ENCODE peak calls at places on chromosomes 13 and 19, in seven cellular contexts. B is left ventricle myocardium inferior, X is PC-3, J is H9, W is AG04450, E is epithelial cell of prostate, C is cardiac muscle cell. I is an unnamed sample.

GRCh38 chr13:44920013-44920412 is 69.3 kb downstream of the NUFIP1 start:
- DNase-seq in C (no peak), B (no peak), J (no peak), W (no peak), E (no peak), X (no peak), I (no peak)

GRCh38 chr13:38781539-38781938 is 94.7 kb downstream of the FREM2 start:
- DNase-seq in E (no peak), B (no peak), W (no peak), X (no peak), J (no peak), C (no peak), I (no peak)

GRCh38 chr13:111973186-111974064 is 93.5 kb upstream of the SOX1 start:
- DNase-seq in E (no peak), J (no peak), C (peak), X (no peak), W (no peak), B (no peak), I (no peak)

GRCh38 chr13:106818971-106819370 is 251.0 kb upstream of the ARGLU1 start:
- DNase-seq in W (no peak), B (no peak), J (no peak), E (no peak), C (no peak), X (no peak), I (no peak)

GRCh38 chr19:9018163-9018875 is 8.1 kb upstream of the MUC16 start:
- DNase-seq in E (no peak), J (no peak), W (no peak), B (no peak), X (peak), C (no peak), I (no peak)

GRCh38 chr13:37886879-37887278 is 17.3 kb upstream of the TRPC4 start:
- DNase-seq in B (no peak), J (no peak), X (no peak), C (no peak), E (no peak), W (no peak), I (no peak)

GRCh38 chr19:48777720-48778119 is 22.4 kb downstream of the FGF21 start:
- DNase-seq in E (no peak), B (no peak), C (no peak), J (peak), W (no peak), X (no peak), I (no peak)

GRCh38 chr19:51702754-51703654 is 9.9 kb downstream of the SPACA6 start:
- DNase-seq in C (no peak), J (peak), B (no peak), E (no peak), W (no peak), X (no peak), I (peak)

GRCh38 chr19:40565355-40565754 is 11.3 kb upstream of the SHKBP1 start:
- DNase-seq in E (no peak), B (no peak), C (no peak), J (no peak), X (no peak), W (no peak), I (no peak)

GRCh38 chr13:73334459-73334858 is 275.7 kb downstream of the KLF5 start:
- DNase-seq in W (no peak), X (peak), J (no peak), B (no peak), E (peak), C (no peak), I (no peak)

GRCh38 chr19:40578442-40578908 is 1.8 kb downstream of the SHKBP1 start:
- DNase-seq in W (no peak), C (no peak), B (no peak), J (peak), X (peak), E (no peak), I (no peak)

GRCh38 chr13:76879211-76879875 is 6.9 kb downstream of the KCTD12 start:
- DNase-seq in B (peak), W (no peak), J (no peak), X (peak), E (no peak), C (no peak), I (peak)

GRCh38 chr19:32017341-32017948 is 328.0 kb upstream of the ZNF507 start:
- DNase-seq in W (no peak), C (no peak), B (no peak), J (no peak), X (no peak), E (no peak), I (no peak)

GRCh38 chr13:99280166-99280565 is 22.0 kb upstream of the GPR18 start:
- DNase-seq in X (no peak), C (no peak), E (peak), W (no peak), B (no peak), J (no peak), I (peak)

GRCh38 chr19:10678813-10679212 is 22.4 kb upstream of the QTRT1 start:
- DNase-seq in E (no peak), X (no peak), W (no peak), J (no peak), B (no peak), C (no peak), I (no peak)

GRCh38 chr13:30107536-30108136 is 199.7 kb downstream of the KATNAL1 start:
- DNase-seq in X (peak), E (peak), J (no peak), W (no peak), C (no peak), B (no peak), I (peak)

GRCh38 chr13:106038752-106039151 is 496.7 kb downstream of the EFNB2 start:
- DNase-seq in W (peak), C (no peak), E (peak), B (no peak), J (no peak), X (peak), I (no peak)

GRCh38 chr13:77619655-77620054 is 77.8 kb upstream of the SLAIN1 start:
- DNase-seq in J (no peak), C (no peak), X (no peak), B (no peak), W (no peak), E (no peak), I (no peak)

GRCh38 chr13:43786766-43787517 is at the start of gene ENOX1:
- DNase-seq in J (peak), C (peak), B (peak), X (peak), E (no peak), W (peak), I (peak)

GRCh38 chr19:12769689-12770088 is 5.7 kb downstream of the HOOK2 start:
- DNase-seq in E (no peak), J (peak), X (no peak), B (no peak), W (no peak), C (peak), I (peak)

GRCh38 chr19:51148571-51148970 is 6.5 kb downstream of the SIGLEC7 start:
- DNase-seq in J (no peak), W (no peak), X (no peak), C (no peak), E (no peak), B (no peak), I (no peak)

GRCh38 chr19:14114854-14115253 is 2.7 kb downstream of the PRKACA start:
- DNase-seq in E (no peak), C (peak), W (no peak), J (peak), B (peak), X (peak), I (peak)
- H3K27ac ChIP-seq in E (no peak), C (no peak), W (no peak), J (no peak), B (peak), X (no peak), I (peak)

GRCh38 chr19:4654437-4655361 is 15.4 kb downstream of the TNFAIP8L1 start:
- DNase-seq in W (no peak), B (no peak), C (no peak), E (no peak), X (no peak), J (no peak), I (no peak)
- H3K27ac ChIP-seq in W (no peak), B (peak), C (peak), E (no peak), X (no peak), J (no peak), I (no peak)

DNA sequence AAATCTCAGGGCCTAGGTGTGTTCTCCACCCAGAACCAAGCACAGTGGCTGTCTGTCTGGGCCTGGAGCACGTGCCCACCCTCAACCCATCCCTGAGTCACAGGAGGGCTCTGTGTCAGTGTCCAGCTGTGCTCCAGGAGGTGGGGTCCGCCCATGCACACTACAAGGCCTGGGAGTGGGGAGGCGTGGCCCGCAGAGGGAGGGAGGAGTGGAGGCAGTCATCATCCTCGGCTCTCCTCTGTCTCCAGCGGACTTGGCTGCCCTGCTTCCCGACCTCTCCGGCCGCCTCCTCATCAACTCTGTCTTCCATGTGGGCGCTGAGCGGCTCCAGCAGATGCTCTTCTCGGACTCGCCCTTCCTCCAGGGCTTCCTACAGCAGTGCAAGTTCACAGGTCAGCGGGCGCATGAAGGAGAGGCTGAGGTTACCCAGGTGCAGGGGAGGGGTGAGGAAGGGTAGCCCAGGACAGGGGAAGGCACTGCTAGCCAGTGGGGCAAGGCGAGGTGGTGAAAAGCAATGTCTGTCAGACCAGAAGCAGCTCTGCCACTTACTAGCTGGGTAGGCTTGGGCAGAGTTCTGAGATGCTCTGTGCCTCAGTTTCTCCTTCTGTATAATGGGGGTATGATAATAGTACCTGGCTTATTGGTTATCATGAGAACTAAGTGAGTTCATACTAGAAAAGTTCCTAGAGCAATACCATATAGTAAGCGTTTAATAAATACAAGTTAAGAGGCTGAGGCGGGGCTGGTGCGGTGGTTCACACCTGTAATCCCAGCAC is 14.5 kb upstream of the SCN1B start:
- DNase-seq in W (no peak), B (no peak), E (no peak), J (no peak), C (no peak), X (no peak), I (no peak)
- H3K27ac ChIP-seq in W (no peak), B (no peak), E (no peak), J (no peak), C (no peak), X (no peak), I (no peak)

GRCh38 chr13:33111414-33112110 is 95.3 kb downstream of the KL start:
- DNase-seq in W (no peak), X (no peak), B (peak), E (no peak), J (no peak), C (no peak), I (peak)
- H3K27ac ChIP-seq in W (peak), X (no peak), B (peak), E (no peak), J (no peak), C (no peak), I (peak)

GRCh38 chr19:35457173-35457572 is 9.1 kb downstream of the FFAR2 start:
- DNase-seq in B (no peak), E (no peak), W (no peak), X (no peak), C (no peak), J (no peak), I (no peak)
- H3K27ac ChIP-seq in B (no peak), E (no peak), W (no peak), X (no peak), C (no peak), J (no peak), I (no peak)

GRCh38 chr19:46944123-46944718 is 75.4 kb upstream of the NPAS1 start:
- DNase-seq in J (no peak), W (no peak), E (no peak), C (no peak), B (no peak), X (no peak), I (no peak)
- H3K27ac ChIP-seq in J (no peak), W (peak), E (no peak), C (peak), B (peak), X (no peak), I (peak)

GRCh38 chr19:3852177-3852511 is 16.7 kb downstream of the ZFR2 start:
- DNase-seq in W (no peak), E (no peak), J (no peak), C (no peak), B (no peak), X (no peak), I (no peak)

GRCh38 chr19:3855321-3855720 is 13.5 kb downstream of the ZFR2 start:
- DNase-seq in B (no peak), X (peak), W (no peak), C (no peak), J (no peak), E (no peak), I (peak)

GRCh38 chr19:3851254-3852176 is 17.3 kb downstream of the ZFR2 start:
- DNase-seq in E (no peak), B (no peak), C (no peak), W (no peak), X (peak), J (no peak), I (no peak)

GRCh38 chr19:3850320-3850972 is 18.4 kb downstream of the ZFR2 start:
- DNase-seq in B (no peak), W (no peak), X (no peak), J (no peak), C (no peak), E (no peak), I (no peak)

GRCh38 chr19:3852614-3853254 is 16.1 kb downstream of the ZFR2 start:
- DNase-seq in B (no peak), J (no peak), X (peak), W (no peak), C (no peak), E (peak), I (peak)
- H3K27ac ChIP-seq in B (no peak), J (no peak), X (no peak), W (no peak), C (no peak), E (no peak), I (no peak)

GRCh38 chr19:18440936-18441803 is 3.2 kb upstream of the ISYNA1 start:
- DNase-seq in E (no peak), C (no peak), B (no peak), X (no peak), W (no peak), J (no peak), I (no peak)

GRCh38 chr19:18438331-18439024 is 545 bp upstream of the ISYNA1 start:
- DNase-seq in E (no peak), W (no peak), B (peak), C (peak), J (peak), X (no peak), I (no peak)

GRCh38 chr19:18439025-18439909 is 1.3 kb upstream of the ISYNA1 start:
- DNase-seq in C (no peak), W (no peak), E (no peak), B (no peak), X (peak), J (no peak), I (no peak)

GRCh38 chr19:18440421-18440877 is 2.5 kb upstream of the ISYNA1 start:
- DNase-seq in C (peak), X (peak), B (peak), E (no peak), J (no peak), W (no peak), I (no peak)

GRCh38 chr19:18439910-18440237 is 1.9 kb upstream of the ISYNA1 start:
- DNase-seq in E (no peak), W (no peak), J (no peak), C (no peak), X (no peak), B (no peak), I (no peak)
- H3K27ac ChIP-seq in E (peak), W (no peak), J (no peak), C (peak), X (no peak), B (peak), I (no peak)

GRCh38 chr19:3457531-3458228 is 22.6 kb downstream of the SMIM24 start:
- DNase-seq in C (no peak), W (no peak), X (no peak), J (no peak), E (no peak), B (peak), I (no peak)

GRCh38 chr19:3456925-3457530 is 23.3 kb downstream of the SMIM24 start:
- DNase-seq in J (no peak), W (no peak), C (no peak), B (no peak), X (no peak), E (no peak), I (no peak)

GRCh38 chr19:3454656-3455392 is 25.5 kb downstream of the SMIM24 start:
- DNase-seq in J (no peak), W (no peak), C (no peak), E (no peak), X (no peak), B (no peak), I (no peak)

GRCh38 chr19:3455393-3455955 is 24.9 kb downstream of the SMIM24 start:
- DNase-seq in E (no peak), C (no peak), X (no peak), W (no peak), J (no peak), B (no peak), I (no peak)

DNA sequence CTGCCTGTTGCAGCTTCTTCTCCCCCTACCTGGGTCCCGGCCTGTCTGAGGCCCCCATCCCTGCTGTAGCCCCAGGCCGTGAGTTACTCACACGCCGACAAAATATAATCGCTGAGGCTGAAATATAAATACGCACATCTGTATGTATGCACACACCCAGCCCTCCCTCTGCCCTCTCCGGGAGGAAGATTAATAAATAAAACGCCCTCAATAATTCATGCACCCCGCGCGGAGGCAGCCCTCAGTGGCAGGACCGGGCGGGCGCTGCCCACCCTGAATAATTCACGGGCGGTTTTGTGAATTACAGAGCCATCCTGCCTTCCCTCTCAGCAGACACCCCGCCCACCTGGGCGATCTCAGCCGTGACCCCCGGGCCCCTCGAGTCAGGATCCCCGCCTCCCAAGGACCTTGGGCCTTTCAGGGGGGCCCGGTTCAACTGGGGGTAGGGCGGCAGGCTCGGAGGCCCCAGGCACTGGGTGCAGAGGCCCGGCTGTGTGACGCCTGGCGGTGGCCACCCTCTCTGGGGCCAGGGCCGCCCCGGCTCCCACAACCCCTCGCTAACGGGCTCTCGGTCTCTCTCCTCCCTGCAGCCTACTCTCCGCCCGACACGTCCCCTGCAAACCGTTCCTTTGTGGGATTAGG is 24.2 kb downstream of the SMIM24 start:
- DNase-seq in J (no peak), X (no peak), E (no peak), W (no peak), C (no peak), B (no peak), I (no peak)
- H3K27ac ChIP-seq in J (no peak), X (no peak), E (no peak), W (peak), C (no peak), B (peak), I (peak)